ENCODE peak calls at places on chromosomes 16 and 17, in eight cellular contexts. One of them, this sample, is unnamed.

GRCh38 chr17:50268040-50268439 is 6.2 kb upstream of the TMEM92 start:
- DNase-seq in Peyer's patch: no peak
- DNase-seq in astrocyte of the spinal cord: no peak
- DNase-seq in tibial artery: peak
- DNase-seq in smooth muscle cell of the brain vasculature: no peak
- DNase-seq in stimulated activated CD8-positive, alpha-beta memory T cell treated with anti-CD3 and anti-CD28 coated beads, Interleukin-2, amount 100 ng/mL, for 1 hour: no peak
- DNase-seq in AG10803: no peak
- DNase-seq in T-helper 1 cell: no peak
- DNase-seq in this sample: no peak

GRCh38 chr17:75549246-75550138 is 24.0 kb downstream of the LLGL2 start:
- DNase-seq in Peyer's patch: no peak
- DNase-seq in astrocyte of the spinal cord: no peak
- DNase-seq in tibial artery: no peak
- DNase-seq in smooth muscle cell of the brain vasculature: no peak
- DNase-seq in stimulated activated CD8-positive, alpha-beta memory T cell treated with anti-CD3 and anti-CD28 coated beads, Interleukin-2, amount 100 ng/mL, for 1 hour: no peak
- DNase-seq in AG10803: no peak
- DNase-seq in T-helper 1 cell: no peak
- DNase-seq in this sample: no peak

GRCh38 chr17:19365833-19366636 is 3.5 kb upstream of the B9D1 start:
- DNase-seq in Peyer's patch: no peak
- DNase-seq in astrocyte of the spinal cord: no peak
- DNase-seq in tibial artery: no peak
- DNase-seq in smooth muscle cell of the brain vasculature: no peak
- DNase-seq in stimulated activated CD8-positive, alpha-beta memory T cell treated with anti-CD3 and anti-CD28 coated beads, Interleukin-2, amount 100 ng/mL, for 1 hour: no peak
- DNase-seq in AG10803: no peak
- DNase-seq in T-helper 1 cell: no peak
- DNase-seq in this sample: no peak

GRCh38 chr16:9859706-9860105 is 322.5 kb downstream of the GRIN2A start:
- DNase-seq in Peyer's patch: no peak
- DNase-seq in astrocyte of the spinal cord: no peak
- DNase-seq in tibial artery: no peak
- DNase-seq in smooth muscle cell of the brain vasculature: no peak
- DNase-seq in stimulated activated CD8-positive, alpha-beta memory T cell treated with anti-CD3 and anti-CD28 coated beads, Interleukin-2, amount 100 ng/mL, for 1 hour: no peak
- DNase-seq in AG10803: peak
- DNase-seq in T-helper 1 cell: no peak
- DNase-seq in this sample: no peak

GRCh38 chr17:72539981-72540897 is 419.4 kb downstream of the SOX9 start:
- DNase-seq in Peyer's patch: no peak
- DNase-seq in astrocyte of the spinal cord: peak
- DNase-seq in tibial artery: peak
- DNase-seq in smooth muscle cell of the brain vasculature: peak
- DNase-seq in stimulated activated CD8-positive, alpha-beta memory T cell treated with anti-CD3 and anti-CD28 coated beads, Interleukin-2, amount 100 ng/mL, for 1 hour: peak
- DNase-seq in AG10803: peak
- DNase-seq in T-helper 1 cell: peak
- DNase-seq in this sample: peak

GRCh38 chr16:48622456-48623303 is 12.7 kb upstream of the N4BP1 start:
- DNase-seq in Peyer's patch: no peak
- DNase-seq in astrocyte of the spinal cord: no peak
- DNase-seq in tibial artery: no peak
- DNase-seq in smooth muscle cell of the brain vasculature: no peak
- DNase-seq in stimulated activated CD8-positive, alpha-beta memory T cell treated with anti-CD3 and anti-CD28 coated beads, Interleukin-2, amount 100 ng/mL, for 1 hour: no peak
- DNase-seq in AG10803: no peak
- DNase-seq in T-helper 1 cell: no peak
- DNase-seq in this sample: no peak

GRCh38 chr17:32627233-32628008 is 140.6 kb downstream of the CDK5R1 start:
- DNase-seq in Peyer's patch: no peak
- DNase-seq in astrocyte of the spinal cord: peak
- DNase-seq in tibial artery: no peak
- DNase-seq in smooth muscle cell of the brain vasculature: no peak
- DNase-seq in stimulated activated CD8-positive, alpha-beta memory T cell treated with anti-CD3 and anti-CD28 coated beads, Interleukin-2, amount 100 ng/mL, for 1 hour: no peak
- DNase-seq in AG10803: peak
- DNase-seq in T-helper 1 cell: no peak
- DNase-seq in this sample: peak

GRCh38 chr17:58504826-58505351 is 9.5 kb downstream of the MTMR4 start:
- DNase-seq in Peyer's patch: peak
- DNase-seq in astrocyte of the spinal cord: no peak
- DNase-seq in tibial artery: no peak
- DNase-seq in smooth muscle cell of the brain vasculature: no peak
- DNase-seq in stimulated activated CD8-positive, alpha-beta memory T cell treated with anti-CD3 and anti-CD28 coated beads, Interleukin-2, amount 100 ng/mL, for 1 hour: no peak
- DNase-seq in AG10803: no peak
- DNase-seq in T-helper 1 cell: no peak
- DNase-seq in this sample: no peak

GRCh38 chr16:15708096-15708495 is 58.1 kb downstream of the NDE1 start:
- DNase-seq in Peyer's patch: no peak
- DNase-seq in astrocyte of the spinal cord: peak
- DNase-seq in tibial artery: no peak
- DNase-seq in smooth muscle cell of the brain vasculature: no peak
- DNase-seq in stimulated activated CD8-positive, alpha-beta memory T cell treated with anti-CD3 and anti-CD28 coated beads, Interleukin-2, amount 100 ng/mL, for 1 hour: no peak
- DNase-seq in AG10803: no peak
- DNase-seq in T-helper 1 cell: no peak
- DNase-seq in this sample: peak

GRCh38 chr17:70109497-70109896 is 34.5 kb downstream of the KCNJ16 start:
- DNase-seq in Peyer's patch: no peak
- DNase-seq in astrocyte of the spinal cord: no peak
- DNase-seq in tibial artery: no peak
- DNase-seq in smooth muscle cell of the brain vasculature: no peak
- DNase-seq in stimulated activated CD8-positive, alpha-beta memory T cell treated with anti-CD3 and anti-CD28 coated beads, Interleukin-2, amount 100 ng/mL, for 1 hour: no peak
- DNase-seq in AG10803: no peak
- DNase-seq in T-helper 1 cell: no peak
- DNase-seq in this sample: no peak

GRCh38 chr17:34720760-34721159 is 141.4 kb downstream of the TMEM132E start:
- DNase-seq in Peyer's patch: no peak
- DNase-seq in astrocyte of the spinal cord: no peak
- DNase-seq in tibial artery: no peak
- DNase-seq in smooth muscle cell of the brain vasculature: no peak
- DNase-seq in stimulated activated CD8-positive, alpha-beta memory T cell treated with anti-CD3 and anti-CD28 coated beads, Interleukin-2, amount 100 ng/mL, for 1 hour: no peak
- DNase-seq in AG10803: no peak
- DNase-seq in T-helper 1 cell: no peak
- DNase-seq in this sample: no peak

GRCh38 chr17:63698886-63699637 is 863 bp downstream of the LIMD2 start:
- DNase-seq in Peyer's patch: peak
- DNase-seq in astrocyte of the spinal cord: peak
- DNase-seq in tibial artery: peak
- DNase-seq in smooth muscle cell of the brain vasculature: no peak
- DNase-seq in stimulated activated CD8-positive, alpha-beta memory T cell treated with anti-CD3 and anti-CD28 coated beads, Interleukin-2, amount 100 ng/mL, for 1 hour: peak
- DNase-seq in AG10803: peak
- DNase-seq in T-helper 1 cell: peak
- DNase-seq in this sample: peak

GRCh38 chr16:9364721-9365693 is 273.6 kb downstream of the HAPSTR1 start:
- DNase-seq in Peyer's patch: peak
- DNase-seq in astrocyte of the spinal cord: no peak
- DNase-seq in tibial artery: peak
- DNase-seq in smooth muscle cell of the brain vasculature: no peak
- DNase-seq in stimulated activated CD8-positive, alpha-beta memory T cell treated with anti-CD3 and anti-CD28 coated beads, Interleukin-2, amount 100 ng/mL, for 1 hour: no peak
- DNase-seq in AG10803: peak
- DNase-seq in T-helper 1 cell: no peak
- DNase-seq in this sample: no peak